ENCODE peak calls at places on chromosomes 6 and 20, in five cellular contexts. E is A549, B is endodermal cell, I is ascending aorta, F is right cardiac atrium. A is an unnamed sample. For H3K4me1, the result is how much of the 10 kb centered on the place peaks cover.

GRCh38 chr20:59948828-59949720 is 8.9 kb downstream of the FAM217B start:
- DNase-seq in E (no peak), B (no peak), I (no peak), F (no peak), A (no peak)

GRCh38 chr6:71090216-71090615 is 133.4 kb upstream of the B3GAT2 start:
- DNase-seq in E (no peak), B (no peak), I (no peak), F (no peak), A (no peak)

GRCh38 chr6:14665827-14666724 is 548.5 kb downstream of the CD83 start:
- DNase-seq in E (no peak), B (no peak), I (peak), F (peak), A (peak)

GRCh38 chr6:144063744-144064401 is 31.5 kb downstream of the SF3B5 start:
- DNase-seq in E (peak), B (peak), I (peak), F (peak), A (peak)

GRCh38 chr20:64150756-64151633 is 13.3 kb upstream of the MYT1 start:
- DNase-seq in E (no peak), B (no peak), I (no peak), F (peak), A (no peak)

GRCh38 chr6:120938876-120939231 is 395.4 kb downstream of the TBC1D32 start:
- DNase-seq in E (no peak), B (no peak), I (no peak), F (no peak), A (no peak)

GRCh38 chr6:138844203-138844602 is 48.3 kb downstream of the ECT2L start:
- DNase-seq in E (no peak), B (peak), I (no peak), F (peak), A (no peak)

GRCh38 chr20:37944456-37944981 is 41.6 kb downstream of the VSTM2L start:
- DNase-seq in E (no peak), B (no peak), I (no peak), F (no peak), A (no peak)

GRCh38 chr20:48709744-48710143 is 118.1 kb downstream of the PREX1 start:
- DNase-seq in E (no peak), B (no peak), I (no peak), F (no peak), A (no peak)

GRCh38 chr6:16712931-16713484 is 48.3 kb downstream of the ATXN1 start:
- DNase-seq in E (no peak), B (peak), I (no peak), F (peak), A (peak)

GRCh38 chr6:41488392-41489129 is 57.6 kb upstream of the FOXP4 start:
- DNase-seq in E (no peak), B (peak), I (no peak), F (peak), A (no peak)

GRCh38 chr6:32947552-32948465 is 5.1 kb downstream of the HLA-DMA start:
- DNase-seq in E (no peak), B (peak), I (no peak), F (no peak), A (no peak)

GRCh38 chr6:2957696-2958330 is 13.6 kb downstream of the SERPINB6 start:
- DNase-seq in E (no peak), B (peak), I (no peak), F (peak), A (no peak)

GRCh38 chr20:32893878-32894483 is 35.3 kb downstream of the EFCAB8 start:
- DNase-seq in E (peak), B (peak), I (no peak), F (peak), A (no peak)

GRCh38 chr20:34389206-34389953 is 26.3 kb downstream of the ITCH start:
- DNase-seq in E (no peak), B (no peak), I (no peak), F (no peak), A (no peak)

GRCh38 chr6:34226731-34227586 is 9.7 kb upstream of the HMGA1 start:
- DNase-seq in E (no peak), B (peak), I (no peak), F (no peak), A (no peak)
- H3K27ac ChIP-seq in E (no peak), B (no peak), I (no peak), F (no peak), A (no peak)

GRCh38 chr6:36029464-36029863 is 1.9 kb downstream of the MAPK14 start:
- DNase-seq in E (no peak), B (no peak), I (no peak), F (no peak), A (no peak)

GRCh38 chr6:36028887-36029324 is 1.3 kb downstream of the MAPK14 start:
- DNase-seq in E (peak), B (peak), I (peak), F (peak), A (peak)

GRCh38 chr6:36025932-36026327 is 1.5 kb upstream of the SLC26A8 start:
- DNase-seq in E (no peak), B (peak), I (no peak), F (no peak), A (no peak)

GRCh38 chr6:36028088-36028886 is 679 bp downstream of the MAPK14 start:
- DNase-seq in E (no peak), B (peak), I (peak), F (peak), A (peak)

GRCh38 chr6:36027501-36028087 is at the start of gene MAPK14:
- DNase-seq in E (peak), B (peak), I (peak), F (peak), A (peak)
- H3K4me1 ChIP-seq in E (under half), B (under half), I (under half), F (under half), A (under half)

GRCh38 chr20:36157610-36158009 is 3.1 kb downstream of the EPB41L1 start:
- DNase-seq in E (no peak), B (no peak), I (no peak), F (no peak), A (no peak)

GRCh38 chr20:36154696-36155628 is at the start of gene EPB41L1:
- DNase-seq in E (no peak), B (peak), I (no peak), F (no peak), A (no peak)

GRCh38 chr20:36153754-36154695 is 515 bp upstream of the EPB41L1 start:
- DNase-seq in E (peak), B (peak), I (peak), F (peak), A (peak)

GRCh38 chr20:36155991-36156390 is 1.5 kb downstream of the EPB41L1 start:
- DNase-seq in E (no peak), B (no peak), I (no peak), F (no peak), A (no peak)

GRCh38 chr20:36155629-36155971 is 1.1 kb downstream of the EPB41L1 start:
- DNase-seq in E (no peak), B (no peak), I (no peak), F (no peak), A (no peak)
- H3K4me3 ChIP-seq in E (peak), B (peak), I (peak), F (no peak), A (peak)

DNA sequence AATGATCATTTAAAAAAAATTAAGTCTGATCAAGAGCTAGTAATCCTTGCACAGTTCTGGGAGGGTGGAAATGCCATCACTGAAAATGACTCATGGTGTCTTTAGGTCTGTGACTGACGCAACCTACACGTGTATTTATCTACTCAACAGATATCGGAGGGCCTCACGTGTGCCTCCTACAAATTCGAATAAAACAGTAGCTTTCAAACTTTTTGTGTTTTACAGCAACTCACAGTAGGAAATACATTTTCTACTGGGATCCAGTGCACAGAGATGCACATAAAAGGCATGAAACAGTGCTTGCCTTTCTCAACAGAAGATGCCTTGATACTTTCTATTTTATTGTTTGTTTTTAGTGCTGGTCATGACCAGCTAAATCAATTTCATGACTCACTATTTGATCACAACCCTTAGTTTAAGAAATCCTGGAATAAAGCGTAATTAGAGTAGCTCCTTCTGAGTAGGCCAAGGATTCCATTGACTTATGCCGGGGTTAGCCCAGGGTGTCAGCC is 210.0 kb upstream of the SNX9 start:
- DNase-seq in E (peak), B (no peak), I (no peak), F (no peak), A (no peak)
- H3K27ac ChIP-seq in E (peak), B (no peak), I (no peak), F (no peak), A (no peak)

GRCh38 chr20:17615645-17616479 is 46.0 kb downstream of the DSTN start:
- DNase-seq in E (no peak), B (peak), I (no peak), F (peak), A (peak)

GRCh38 chr20:17614176-17614811 is 44.4 kb downstream of the DSTN start:
- DNase-seq in E (no peak), B (peak), I (no peak), F (peak), A (peak)

GRCh38 chr20:17616480-17617211 is 46.8 kb downstream of the DSTN start:
- DNase-seq in E (no peak), B (peak), I (no peak), F (peak), A (peak)

GRCh38 chr20:17613328-17614175 is 43.7 kb downstream of the DSTN start:
- DNase-seq in E (no peak), B (peak), I (no peak), F (peak), A (peak)

DNA sequence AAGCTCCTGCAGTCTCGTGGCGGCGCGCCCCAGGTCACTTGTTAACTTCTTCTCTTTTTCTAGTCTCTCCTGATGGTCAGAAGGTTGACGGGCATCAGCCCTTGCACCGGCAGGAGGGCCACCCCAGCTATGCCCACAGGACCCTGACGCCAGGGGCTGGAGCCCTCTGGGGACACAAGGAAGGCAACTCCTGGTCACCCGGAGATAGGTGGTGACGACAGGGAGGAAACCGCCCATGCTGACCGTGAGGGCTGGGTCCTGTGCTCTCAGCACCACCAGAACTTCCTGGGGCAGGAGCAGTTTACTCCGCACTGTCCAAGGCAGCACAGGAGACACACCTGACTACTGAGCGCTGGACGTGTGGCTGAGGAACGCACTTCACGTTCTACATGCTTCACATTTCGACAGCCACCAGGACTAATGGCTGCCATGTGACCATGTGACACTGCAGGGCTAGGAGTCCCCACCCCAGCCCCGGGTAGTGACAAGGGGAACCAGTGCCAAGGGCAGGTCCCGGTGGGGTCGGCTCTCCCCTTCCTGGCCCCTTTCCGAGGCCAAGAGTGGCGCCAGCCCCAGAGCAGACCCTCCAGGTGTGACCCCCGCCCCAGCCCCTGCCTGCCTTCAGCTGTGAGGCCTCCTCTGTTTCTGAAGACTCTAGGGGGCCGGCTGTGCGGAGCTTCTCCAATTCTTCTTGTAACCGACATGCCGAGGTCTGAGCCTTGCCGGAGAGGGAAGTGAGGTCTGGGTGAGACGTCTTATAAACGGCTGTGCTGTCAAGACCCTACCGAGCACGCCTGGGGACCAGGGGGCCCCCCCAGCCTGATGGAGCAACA is 45.2 kb downstream of the DSTN start:
- DNase-seq in E (no peak), B (peak), I (no peak), F (peak), A (peak)
- H3K4me1 ChIP-seq in E (under half), B (under half), I (under half), F (under half), A (half or more)

GRCh38 chr20:29448806-29449470 is 1808.5 kb upstream of the DEFB115 start:
- DNase-seq in E (no peak), B (no peak), I (no peak), F (peak), A (no peak)
- H3K4me3 ChIP-seq in E (no peak), B (no peak), I (no peak), F (no peak), A (no peak)

GRCh38 chr6:13427838-13428527 is 59.4 kb downstream of the GFOD1 start:
- DNase-seq in E (no peak), B (peak), I (no peak), F (peak), A (no peak)

GRCh38 chr6:13431059-13431656 is 56.2 kb downstream of the GFOD1 start:
- DNase-seq in E (no peak), B (no peak), I (no peak), F (no peak), A (no peak)

GRCh38 chr6:13427346-13427745 is 60.1 kb downstream of the GFOD1 start:
- DNase-seq in E (no peak), B (peak), I (no peak), F (no peak), A (no peak)

GRCh38 chr6:13429406-13429753 is 58.0 kb downstream of the GFOD1 start:
- DNase-seq in E (no peak), B (no peak), I (no peak), F (no peak), A (no peak)

GRCh38 chr6:13428528-13429405 is 58.6 kb downstream of the GFOD1 start:
- DNase-seq in E (no peak), B (no peak), I (no peak), F (no peak), A (no peak)
- H3K27ac ChIP-seq in E (no peak), B (no peak), I (no peak), F (peak), A (peak)

GRCh38 chr6:5504078-5504477 is 242.8 kb downstream of the FARS2 start:
- DNase-seq in E (no peak), B (no peak), I (no peak), F (no peak), A (no peak)
- H3K4me1 ChIP-seq in E (under half), B (under half), I (under half), F (under half), A (under half)

A was measured in right atrium auricular region.